ENCODE peak calls at places on chromosomes 3 and 15, in six cellular contexts. I is cardiac fibroblast; Q is PC-9; M is CD8-positive, alpha-beta T cell; X is nephron progenitor cell; K is A673. J is an unnamed sample.

GRCh38 chr3:43023066-43023465 is 44.0 kb downstream of the GASK1A start:
- DNase-seq in I (no peak), Q (no peak), M (no peak), X (no peak), K (no peak), J (no peak)

GRCh38 chr3:56342475-56342874 is 125.8 kb downstream of the ERC2 start:
- DNase-seq in I (no peak), Q (no peak), M (no peak), X (no peak), K (no peak), J (no peak)

GRCh38 chr3:160928183-160928718 is 172.2 kb downstream of the PPM1L start:
- DNase-seq in I (no peak), Q (no peak), M (no peak), X (no peak), K (peak; percentile 50), J (no peak)

GRCh38 chr15:39149636-39150035 is 431.2 kb upstream of the THBS1 start:
- DNase-seq in I (no peak), Q (no peak), M (no peak), X (no peak), K (no peak), J (no peak)

GRCh38 chr3:139846729-139847128 is 88.3 kb upstream of the CLSTN2 start:
- DNase-seq in I (no peak), Q (no peak), M (no peak), X (no peak), K (no peak), J (no peak)

GRCh38 chr15:83890584-83890983 is 236.7 kb downstream of the ADAMTSL3 start:
- DNase-seq in I (peak; percentile 38), Q (no peak), M (no peak), X (no peak), K (peak; percentile 88), J (no peak)

GRCh38 chr3:196179380-196180308 is 31.6 kb downstream of the ZDHHC19 start:
- DNase-seq in I (peak; percentile 49), Q (no peak), M (peak; percentile 51), X (no peak), K (no peak), J (no peak)

GRCh38 chr3:40923130-40923529 is 276.2 kb upstream of the CTNNB1 start:
- DNase-seq in I (no peak), Q (no peak), M (no peak), X (no peak), K (no peak), J (no peak)

DNA sequence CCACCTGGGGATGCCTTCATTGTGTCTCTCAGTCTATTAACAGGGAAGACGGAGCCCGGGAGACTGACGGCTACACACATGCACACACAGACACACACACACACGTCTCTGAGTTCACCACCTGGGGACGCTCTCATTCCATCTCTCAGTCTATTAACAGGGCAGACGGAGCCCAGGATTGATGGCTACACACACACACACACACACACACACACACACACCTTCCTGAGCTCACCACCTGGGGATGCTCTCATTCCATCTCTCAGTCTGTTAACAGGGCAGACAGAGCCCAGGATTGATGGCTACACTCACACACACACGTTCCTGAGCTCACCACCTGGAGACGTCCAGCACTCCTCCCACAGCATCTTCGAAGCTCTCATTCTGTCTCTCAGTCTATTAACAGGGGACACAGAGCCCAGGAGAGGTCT is 143.9 kb downstream of the OR4M2 start:
- DNase-seq in I (no peak), Q (no peak), M (no peak), X (no peak), K (no peak), J (no peak)
- TF ChIP-seq CTCF in I (no peak), Q (no peak), M (no peak), X (no peak), K (no peak), J (no peak)

DNA sequence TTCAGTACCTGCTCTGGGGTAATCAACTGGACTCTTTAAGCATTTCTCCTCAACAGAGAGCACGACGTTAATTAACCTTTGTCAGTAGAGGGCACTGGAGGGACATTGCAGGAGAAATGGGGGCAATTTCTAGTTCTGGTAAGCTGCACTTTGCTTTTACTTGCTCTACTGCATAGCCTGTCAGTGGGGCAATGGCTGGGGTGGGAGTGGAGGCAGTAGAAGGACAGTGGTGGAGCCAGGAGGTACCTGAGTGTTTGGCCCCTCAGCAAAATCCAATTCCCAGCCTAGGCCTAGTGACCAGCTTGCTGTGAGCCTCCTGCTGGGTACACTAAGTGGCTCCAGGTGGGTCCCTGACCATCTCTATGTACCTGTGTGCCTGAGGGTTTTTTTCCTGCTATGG is 18.3 kb upstream of the MED12L start:
- DNase-seq in I (peak; percentile 15), Q (no peak), M (no peak), X (no peak), K (no peak), J (no peak)
- TF ChIP-seq CTCF in I (peak; percentile 5), Q (peak; percentile 57), M (no peak), X (no peak), K (peak; percentile 17), J (no peak)

GRCh38 chr3:50583897-50584296 is 14.6 kb downstream of the HEMK1 start:
- DNase-seq in I (no peak), Q (no peak), M (no peak), X (no peak), K (no peak), J (no peak)

GRCh38 chr3:50580683-50581458 is 11.5 kb downstream of the HEMK1 start:
- DNase-seq in I (no peak), Q (no peak), M (no peak), X (no peak), K (no peak), J (no peak)

GRCh38 chr3:50584391-50584790 is 15.1 kb downstream of the HEMK1 start:
- DNase-seq in I (peak; percentile 61), Q (no peak), M (no peak), X (no peak), K (no peak), J (no peak)

GRCh38 chr3:50581459-50581842 is 12.1 kb downstream of the HEMK1 start:
- DNase-seq in I (no peak), Q (no peak), M (no peak), X (no peak), K (no peak), J (no peak)

GRCh38 chr3:50582083-50582482 is 12.8 kb downstream of the HEMK1 start:
- DNase-seq in I (no peak), Q (no peak), M (no peak), X (no peak), K (no peak), J (no peak)
- TF ChIP-seq CTCF in I (no peak), Q (no peak), M (no peak), X (no peak), K (no peak), J (no peak)

GRCh38 chr3:180855364-180855763 is 57.1 kb upstream of the FXR1 start:
- DNase-seq in I (no peak), Q (no peak), M (no peak), X (no peak), K (peak; percentile 23), J (no peak)
- TF ChIP-seq CTCF in I (no peak), Q (peak; percentile 60), M (no peak), X (no peak), K (peak; percentile 44), J (no peak)

J was measured in thoracic aorta.